ENCODE peak calls at places on chromosome 18, in four cellular contexts. One of them, this sample, is unnamed.
A peak's percentile ranks its signal among the peaks of the same experiment; 100 is the strongest.

GRCh38 chr18:23662309-23663263 is at the start of gene ANKRD29:
- DNase-seq in MM.1S: peak; percentile 23
- DNase-seq in pancreas: no peak
- DNase-seq in AG04450: no peak
- DNase-seq in this sample: peak; percentile 62

GRCh38 chr18:42290318-42291307 is 335.6 kb downstream of the PIK3C3 start:
- DNase-seq in MM.1S: no peak
- DNase-seq in pancreas: no peak
- DNase-seq in AG04450: no peak
- DNase-seq in this sample: no peak

GRCh38 chr18:59272971-59273935 is at the start of gene RAX:
- DNase-seq in MM.1S: no peak
- DNase-seq in pancreas: no peak
- DNase-seq in AG04450: no peak
- DNase-seq in this sample: no peak

GRCh38 chr18:75035944-75036343 is 173.0 kb downstream of the PTGR3 start:
- DNase-seq in MM.1S: no peak
- DNase-seq in pancreas: no peak
- DNase-seq in AG04450: no peak
- DNase-seq in this sample: no peak

GRCh38 chr18:54717673-54718435 is 110.4 kb upstream of the RAB27B start:
- DNase-seq in MM.1S: peak; percentile 91
- DNase-seq in pancreas: no peak
- DNase-seq in AG04450: no peak
- DNase-seq in this sample: no peak

GRCh38 chr18:74534150-74534969 is at the start of gene CNDP1:
- DNase-seq in MM.1S: no peak
- DNase-seq in pancreas: no peak
- DNase-seq in AG04450: no peak
- DNase-seq in this sample: no peak

GRCh38 chr18:25225152-25225551 is 126.8 kb downstream of the ZNF521 start:
- DNase-seq in MM.1S: peak; percentile 45
- DNase-seq in pancreas: no peak
- DNase-seq in AG04450: no peak
- DNase-seq in this sample: no peak

GRCh38 chr18:75208836-75209128 is 157 bp downstream of the PTGR3 start:
- DNase-seq in MM.1S: no peak
- DNase-seq in pancreas: peak; percentile 63
- DNase-seq in AG04450: no peak
- DNase-seq in this sample: peak; percentile 72

GRCh38 chr18:76443519-76444435 is 51.3 kb downstream of the ZNF516 start:
- DNase-seq in MM.1S: no peak
- DNase-seq in pancreas: no peak
- DNase-seq in AG04450: no peak
- DNase-seq in this sample: no peak

GRCh38 chr18:76441002-76441667 is 53.9 kb downstream of the ZNF516 start:
- DNase-seq in MM.1S: no peak
- DNase-seq in pancreas: no peak
- DNase-seq in AG04450: no peak
- DNase-seq in this sample: no peak

GRCh38 chr18:76444436-76445105 is 50.5 kb downstream of the ZNF516 start:
- DNase-seq in MM.1S: no peak
- DNase-seq in pancreas: no peak
- DNase-seq in AG04450: no peak
- DNase-seq in this sample: no peak

GRCh38 chr18:76441668-76442412 is 53.2 kb downstream of the ZNF516 start:
- DNase-seq in MM.1S: no peak
- DNase-seq in pancreas: no peak
- DNase-seq in AG04450: no peak
- DNase-seq in this sample: no peak

GRCh38 chr18:76442413-76443171 is 52.5 kb downstream of the ZNF516 start:
- DNase-seq in MM.1S: no peak
- DNase-seq in pancreas: no peak
- DNase-seq in AG04450: no peak
- DNase-seq in this sample: no peak
- TF ChIP-seq CTCF in MM.1S: no peak
- TF ChIP-seq CTCF in pancreas: no peak
- TF ChIP-seq CTCF in AG04450: no peak
- TF ChIP-seq CTCF in this sample: no peak

GRCh38 chr18:8685914-8686216 is 19.5 kb upstream of the MTCL1 start:
- DNase-seq in MM.1S: no peak
- DNase-seq in pancreas: no peak
- DNase-seq in AG04450: no peak
- DNase-seq in this sample: no peak
- H3K4me3 ChIP-seq in MM.1S: no peak overlapping the region
- H3K4me3 ChIP-seq in pancreas: no peak overlapping the region
- H3K4me3 ChIP-seq in AG04450: no peak overlapping the region
- H3K4me3 ChIP-seq in this sample: no peak overlapping the region

GRCh38 chr18:37574113-37574512 is 8.5 kb upstream of the CELF4 start:
- DNase-seq in MM.1S: no peak
- DNase-seq in pancreas: no peak
- DNase-seq in AG04450: no peak
- DNase-seq in this sample: no peak
- H3K27ac ChIP-seq in MM.1S: no peak overlapping the region
- H3K27ac ChIP-seq in pancreas: no peak overlapping the region
- H3K27ac ChIP-seq in AG04450: no peak overlapping the region
- H3K27ac ChIP-seq in this sample: no peak overlapping the region

GRCh38 chr18:21805771-21806366 is 65.3 kb downstream of the MIB1 start:
- DNase-seq in MM.1S: no peak
- DNase-seq in pancreas: no peak
- DNase-seq in AG04450: no peak
- DNase-seq in this sample: peak; percentile 76
- TF ChIP-seq CTCF in MM.1S: no peak
- TF ChIP-seq CTCF in pancreas: no peak
- TF ChIP-seq CTCF in AG04450: no peak
- TF ChIP-seq CTCF in this sample: peak; percentile 28

GRCh38 chr18:11857177-11857887 is 6.1 kb downstream of the CHMP1B start:
- DNase-seq in MM.1S: no peak
- DNase-seq in pancreas: peak; percentile 34
- DNase-seq in AG04450: peak; percentile 99
- DNase-seq in this sample: peak; percentile 92
- H3K4me3 ChIP-seq in MM.1S: no peak overlapping the region
- H3K4me3 ChIP-seq in pancreas: no peak overlapping the region
- H3K4me3 ChIP-seq in AG04450: peak overlapping the region; percentile 39
- H3K4me3 ChIP-seq in this sample: no peak overlapping the region

GRCh38 chr18:9902832-9903231 is 11.0 kb upstream of the VAPA start:
- DNase-seq in MM.1S: no peak
- DNase-seq in pancreas: no peak
- DNase-seq in AG04450: no peak
- DNase-seq in this sample: no peak

GRCh38 chr18:9897129-9897528 is 11.4 kb downstream of the TXNDC2 start:
- DNase-seq in MM.1S: no peak
- DNase-seq in pancreas: no peak
- DNase-seq in AG04450: no peak
- DNase-seq in this sample: no peak

GRCh38 chr18:9901377-9901776 is 12.4 kb upstream of the VAPA start:
- DNase-seq in MM.1S: no peak
- DNase-seq in pancreas: no peak
- DNase-seq in AG04450: no peak
- DNase-seq in this sample: no peak

GRCh38 chr18:9900699-9901098 is 13.1 kb upstream of the VAPA start:
- DNase-seq in MM.1S: no peak
- DNase-seq in pancreas: no peak
- DNase-seq in AG04450: no peak
- DNase-seq in this sample: no peak

DNA sequence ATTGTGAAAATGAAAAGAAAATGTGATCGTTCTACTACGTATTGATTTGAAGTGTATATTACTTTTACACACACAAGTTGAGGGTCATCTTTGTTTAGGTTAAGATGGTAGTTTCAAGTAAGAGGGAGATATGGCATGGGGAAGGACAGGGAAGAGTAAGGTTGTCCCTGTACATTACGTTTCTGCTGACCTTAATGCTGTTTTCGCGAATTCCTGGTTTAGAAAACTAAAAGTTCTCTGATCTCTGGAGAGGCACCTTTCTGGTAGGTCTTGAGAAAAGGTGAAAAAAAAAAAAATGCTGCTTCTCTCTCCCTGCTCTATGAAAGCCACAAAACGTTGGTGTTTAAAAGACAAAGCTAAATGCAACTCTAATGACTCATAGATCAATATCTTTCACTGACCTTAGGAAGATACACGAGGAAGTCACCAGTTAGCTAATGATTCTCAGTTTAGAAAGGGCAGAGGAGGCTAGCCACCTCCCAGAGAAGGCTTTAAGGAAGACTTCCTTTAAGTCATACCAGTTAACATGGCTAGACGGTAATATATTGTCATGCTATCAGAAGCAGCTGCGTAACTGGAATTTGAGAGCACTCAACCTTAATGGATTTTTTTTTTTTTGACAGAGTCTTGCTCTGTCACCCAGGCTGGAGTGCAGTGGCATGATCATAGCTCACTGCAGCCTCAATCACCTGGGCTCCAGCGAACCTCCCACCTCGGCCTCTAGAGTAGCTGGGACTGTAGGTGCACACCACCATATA is 13.2 kb downstream of the TXNDC2 start:
- DNase-seq in MM.1S: no peak
- DNase-seq in pancreas: no peak
- DNase-seq in AG04450: no peak
- DNase-seq in this sample: no peak
- H3K27ac ChIP-seq in MM.1S: no peak overlapping the region
- H3K27ac ChIP-seq in pancreas: no peak overlapping the region
- H3K27ac ChIP-seq in AG04450: no peak overlapping the region
- H3K27ac ChIP-seq in this sample: no peak overlapping the region

GRCh38 chr18:22219568-22220355 is 50.4 kb downstream of the GATA6 start:
- DNase-seq in MM.1S: no peak
- DNase-seq in pancreas: no peak
- DNase-seq in AG04450: no peak
- DNase-seq in this sample: no peak
- TF ChIP-seq CTCF in MM.1S: no peak
- TF ChIP-seq CTCF in pancreas: no peak
- TF ChIP-seq CTCF in AG04450: no peak
- TF ChIP-seq CTCF in this sample: no peak

GRCh38 chr18:32380559-32380958 is 90.1 kb downstream of the GAREM1 start:
- DNase-seq in MM.1S: no peak
- DNase-seq in pancreas: no peak
- DNase-seq in AG04450: no peak
- DNase-seq in this sample: no peak

GRCh38 chr18:32379891-32380290 is 90.8 kb downstream of the GAREM1 start:
- DNase-seq in MM.1S: no peak
- DNase-seq in pancreas: no peak
- DNase-seq in AG04450: no peak
- DNase-seq in this sample: no peak

GRCh38 chr18:32386466-32386865 is 84.2 kb downstream of the GAREM1 start:
- DNase-seq in MM.1S: no peak
- DNase-seq in pancreas: no peak
- DNase-seq in AG04450: no peak
- DNase-seq in this sample: no peak

GRCh38 chr18:32381761-32382160 is 88.9 kb downstream of the GAREM1 start:
- DNase-seq in MM.1S: no peak
- DNase-seq in pancreas: no peak
- DNase-seq in AG04450: no peak
- DNase-seq in this sample: no peak

DNA sequence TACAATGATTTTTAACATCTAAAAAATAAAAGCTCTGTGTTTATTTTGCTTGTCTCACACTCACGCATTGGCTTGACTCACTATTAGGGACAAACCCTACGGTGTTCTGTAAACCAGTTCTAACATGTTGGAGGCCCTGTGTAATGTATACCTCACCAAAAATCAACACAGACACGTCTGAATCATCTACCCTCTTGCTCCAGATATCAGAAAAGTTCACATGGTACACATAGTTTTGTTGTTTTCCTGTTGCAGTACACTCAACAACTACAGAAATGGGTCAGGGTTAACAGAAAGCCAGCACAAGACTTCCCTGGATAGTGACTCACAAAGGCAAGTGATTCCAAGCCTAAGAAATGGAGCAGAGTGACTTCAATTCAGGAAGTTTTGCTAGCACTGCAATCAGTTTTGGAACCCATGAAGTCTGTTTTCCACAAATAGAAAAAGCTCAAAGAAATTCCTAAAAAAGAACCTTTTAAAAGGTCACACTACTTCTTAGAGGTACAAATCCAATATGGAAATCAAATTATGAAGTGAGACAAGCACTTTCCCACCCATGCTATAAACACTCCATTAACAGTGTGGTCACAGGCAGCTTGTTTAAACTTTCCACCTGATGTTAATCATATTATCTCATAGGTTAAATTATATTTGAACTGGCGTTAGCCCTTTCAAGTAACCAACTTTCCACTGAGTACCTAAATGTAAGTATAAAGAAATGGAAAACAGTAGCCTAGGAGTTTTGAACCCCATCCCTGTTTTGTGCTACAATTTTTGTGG is 87.5 kb downstream of the GAREM1 start:
- DNase-seq in MM.1S: no peak
- DNase-seq in pancreas: no peak
- DNase-seq in AG04450: peak; percentile 83
- DNase-seq in this sample: no peak
- H3K4me3 ChIP-seq in MM.1S: no peak overlapping the region
- H3K4me3 ChIP-seq in pancreas: no peak overlapping the region
- H3K4me3 ChIP-seq in AG04450: no peak overlapping the region
- H3K4me3 ChIP-seq in this sample: peak overlapping the region; percentile 5

DNA sequence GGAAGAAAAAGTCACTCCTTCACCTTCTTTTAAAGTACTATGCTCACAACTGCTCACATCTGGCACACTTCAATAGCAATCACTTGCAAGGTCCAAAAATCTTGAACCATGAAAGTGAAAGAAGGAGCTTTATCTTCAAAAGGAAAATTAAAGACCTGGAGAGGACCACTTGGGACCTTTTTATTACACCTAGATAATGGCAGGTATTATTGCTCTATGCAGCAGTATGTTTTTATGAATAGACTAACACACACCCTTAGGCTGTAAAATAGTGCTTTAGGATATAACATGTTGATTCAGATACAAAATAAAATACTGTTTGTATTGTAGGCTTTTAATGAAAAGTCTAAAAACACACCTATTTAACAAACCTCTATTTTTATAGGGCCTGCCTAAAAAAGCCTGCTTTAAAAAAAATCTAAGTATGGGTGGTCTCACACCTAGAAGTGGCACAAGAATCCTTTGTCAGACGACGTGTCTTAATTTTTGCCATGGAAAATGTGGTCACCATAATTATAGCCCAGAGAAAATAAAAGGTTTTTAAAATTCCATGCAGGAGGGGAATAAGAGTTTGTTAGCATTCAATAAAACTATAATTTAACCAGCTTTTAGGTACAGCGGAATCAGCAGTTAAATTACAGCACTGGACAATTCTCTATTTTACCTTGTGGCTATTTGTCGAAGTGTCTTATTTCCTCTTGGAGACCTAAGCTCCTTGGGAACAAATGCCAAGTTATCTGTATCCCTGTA is 124.0 kb downstream of the BCL2 start:
- DNase-seq in MM.1S: no peak
- DNase-seq in pancreas: no peak
- DNase-seq in AG04450: no peak
- DNase-seq in this sample: no peak
- H3K27ac ChIP-seq in MM.1S: no peak overlapping the region
- H3K27ac ChIP-seq in pancreas: no peak overlapping the region
- H3K27ac ChIP-seq in AG04450: no peak overlapping the region
- H3K27ac ChIP-seq in this sample: no peak overlapping the region

GRCh38 chr18:30582078-30582477 is 460.5 kb downstream of the DSC3 start:
- DNase-seq in MM.1S: no peak
- DNase-seq in pancreas: no peak
- DNase-seq in AG04450: no peak
- DNase-seq in this sample: no peak
- TF ChIP-seq CTCF in MM.1S: no peak
- TF ChIP-seq CTCF in pancreas: no peak
- TF ChIP-seq CTCF in AG04450: no peak
- TF ChIP-seq CTCF in this sample: no peak